ENCODE peak calls at places on chromosome 22, in four cellular contexts. One of them, this sample, is unnamed.

GRCh38 chr22:46049726-46050450 is 72.9 kb upstream of the WNT7B start:
- DNase-seq in A673: no peak
- DNase-seq in activated T-helper 1 cell treated with Interleukin-2 at 50 U/mL for 16 hours: no peak
- DNase-seq in heart right ventricle: no peak
- DNase-seq in this sample: peak; percentile 36

GRCh38 chr22:38505595-38506117 is 455 bp downstream of the DDX17 start:
- DNase-seq in A673: peak; percentile 65
- DNase-seq in activated T-helper 1 cell treated with Interleukin-2 at 50 U/mL for 16 hours: peak; percentile 38
- DNase-seq in heart right ventricle: peak; percentile 77
- DNase-seq in this sample: peak; percentile 94

GRCh38 chr22:28703436-28703835 is 23.8 kb upstream of the TTC28 start:
- DNase-seq in A673: no peak
- DNase-seq in activated T-helper 1 cell treated with Interleukin-2 at 50 U/mL for 16 hours: no peak
- DNase-seq in heart right ventricle: no peak
- DNase-seq in this sample: no peak

GRCh38 chr22:47107431-47107830 is 345.0 kb downstream of the TBC1D22A start:
- DNase-seq in A673: no peak
- DNase-seq in activated T-helper 1 cell treated with Interleukin-2 at 50 U/mL for 16 hours: no peak
- DNase-seq in heart right ventricle: no peak
- DNase-seq in this sample: no peak

GRCh38 chr22:49632199-49633009 is 195.3 kb downstream of the BRD1 start:
- DNase-seq in A673: peak; percentile 89
- DNase-seq in activated T-helper 1 cell treated with Interleukin-2 at 50 U/mL for 16 hours: no peak
- DNase-seq in heart right ventricle: peak; percentile 62
- DNase-seq in this sample: peak; percentile 88

GRCh38 chr22:20465759-20466077 is 28.1 kb upstream of the SCARF2 start:
- DNase-seq in A673: no peak
- DNase-seq in activated T-helper 1 cell treated with Interleukin-2 at 50 U/mL for 16 hours: no peak
- DNase-seq in heart right ventricle: no peak
- DNase-seq in this sample: no peak

GRCh38 chr22:27919222-27919942 is at the start of gene PITPNB:
- DNase-seq in A673: peak; percentile 99
- DNase-seq in activated T-helper 1 cell treated with Interleukin-2 at 50 U/mL for 16 hours: peak; percentile 99
- DNase-seq in heart right ventricle: peak; percentile 97
- DNase-seq in this sample: peak; percentile 100

GRCh38 chr22:49541451-49542230 is 286.0 kb downstream of the BRD1 start:
- DNase-seq in A673: no peak
- DNase-seq in activated T-helper 1 cell treated with Interleukin-2 at 50 U/mL for 16 hours: no peak
- DNase-seq in heart right ventricle: no peak
- DNase-seq in this sample: peak; percentile 50

GRCh38 chr22:38881464-38881871 is 9.5 kb upstream of the CBX6 start:
- DNase-seq in A673: peak; percentile 54
- DNase-seq in activated T-helper 1 cell treated with Interleukin-2 at 50 U/mL for 16 hours: no peak
- DNase-seq in heart right ventricle: no peak
- DNase-seq in this sample: no peak